ENCODE peak calls at places on chromosomes 3 and 15, in five cellular contexts. One of them, this sample, is unnamed.

GRCh38 chr3:126508539-126508938 is 9.0 kb downstream of the UROC1 start:
- DNase-seq in PC-3: peak
- DNase-seq in cardiac muscle cell: no peak
- DNase-seq in uterus: no peak
- DNase-seq in CD4-positive, alpha-beta T cell: no peak
- DNase-seq in this sample: no peak

GRCh38 chr3:47440131-47440530 is 35.6 kb downstream of the SCAP start:
- DNase-seq in PC-3: peak
- DNase-seq in cardiac muscle cell: peak
- DNase-seq in uterus: no peak
- DNase-seq in CD4-positive, alpha-beta T cell: no peak
- DNase-seq in this sample: no peak

GRCh38 chr3:114428173-114428606 is 134.4 kb downstream of the TIGIT start:
- DNase-seq in PC-3: no peak
- DNase-seq in cardiac muscle cell: no peak
- DNase-seq in uterus: no peak
- DNase-seq in CD4-positive, alpha-beta T cell: no peak
- DNase-seq in this sample: no peak

GRCh38 chr3:108479212-108479611 is 31.2 kb downstream of the MYH15 start:
- DNase-seq in PC-3: no peak
- DNase-seq in cardiac muscle cell: no peak
- DNase-seq in uterus: no peak
- DNase-seq in CD4-positive, alpha-beta T cell: no peak
- DNase-seq in this sample: no peak

GRCh38 chr3:54783611-54784010 is 144.2 kb downstream of the LRTM1 start:
- DNase-seq in PC-3: no peak
- DNase-seq in cardiac muscle cell: no peak
- DNase-seq in uterus: no peak
- DNase-seq in CD4-positive, alpha-beta T cell: no peak
- DNase-seq in this sample: no peak

GRCh38 chr3:134711284-134711683 is 60.5 kb upstream of the KY start:
- DNase-seq in PC-3: peak
- DNase-seq in cardiac muscle cell: no peak
- DNase-seq in uterus: no peak
- DNase-seq in CD4-positive, alpha-beta T cell: no peak
- DNase-seq in this sample: no peak

GRCh38 chr15:100714749-100715342 is 112.5 kb downstream of the ASB7 start:
- DNase-seq in PC-3: no peak
- DNase-seq in cardiac muscle cell: peak
- DNase-seq in uterus: peak
- DNase-seq in CD4-positive, alpha-beta T cell: no peak
- DNase-seq in this sample: no peak

GRCh38 chr3:100209948-100210776 is 50.6 kb upstream of the TBC1D23 start:
- DNase-seq in PC-3: no peak
- DNase-seq in cardiac muscle cell: no peak
- DNase-seq in uterus: no peak
- DNase-seq in CD4-positive, alpha-beta T cell: no peak
- DNase-seq in this sample: no peak

GRCh38 chr3:189403194-189403593 is 228.0 kb upstream of the TP63 start:
- DNase-seq in PC-3: no peak
- DNase-seq in cardiac muscle cell: no peak
- DNase-seq in uterus: no peak
- DNase-seq in CD4-positive, alpha-beta T cell: no peak
- DNase-seq in this sample: no peak

GRCh38 chr15:63539517-63539916 is 35.1 kb downstream of the USP3 start:
- DNase-seq in PC-3: no peak
- DNase-seq in cardiac muscle cell: peak
- DNase-seq in uterus: peak
- DNase-seq in CD4-positive, alpha-beta T cell: no peak
- DNase-seq in this sample: no peak

GRCh38 chr3:2098398-2099027 is at the start of gene CNTN4:
- DNase-seq in PC-3: no peak
- DNase-seq in cardiac muscle cell: peak
- DNase-seq in uterus: peak
- DNase-seq in CD4-positive, alpha-beta T cell: no peak
- DNase-seq in this sample: no peak

GRCh38 chr15:40991355-40991754 is 38.1 kb downstream of the CHAC1 start:
- DNase-seq in PC-3: no peak
- DNase-seq in cardiac muscle cell: no peak
- DNase-seq in uterus: no peak
- DNase-seq in CD4-positive, alpha-beta T cell: no peak
- DNase-seq in this sample: no peak

GRCh38 chr3:11819146-11819545 is 27.5 kb downstream of the TAMM41 start:
- DNase-seq in PC-3: peak
- DNase-seq in cardiac muscle cell: no peak
- DNase-seq in uterus: no peak
- DNase-seq in CD4-positive, alpha-beta T cell: no peak
- DNase-seq in this sample: no peak

GRCh38 chr3:107956991-107957467 is 133.8 kb downstream of the CD47 start:
- DNase-seq in PC-3: no peak
- DNase-seq in cardiac muscle cell: no peak
- DNase-seq in uterus: peak
- DNase-seq in CD4-positive, alpha-beta T cell: no peak
- DNase-seq in this sample: no peak

GRCh38 chr3:35659808-35660207 is 20.5 kb downstream of the ARPP21 start:
- DNase-seq in PC-3: peak
- DNase-seq in cardiac muscle cell: peak
- DNase-seq in uterus: no peak
- DNase-seq in CD4-positive, alpha-beta T cell: no peak
- DNase-seq in this sample: no peak

GRCh38 chr3:164477403-164477802 is 600.9 kb downstream of the SI start:
- DNase-seq in PC-3: no peak
- DNase-seq in cardiac muscle cell: no peak
- DNase-seq in uterus: no peak
- DNase-seq in CD4-positive, alpha-beta T cell: no peak
- DNase-seq in this sample: no peak

GRCh38 chr3:14780927-14781507 is 37.7 kb upstream of the FGD5 start:
- DNase-seq in PC-3: peak
- DNase-seq in cardiac muscle cell: peak
- DNase-seq in uterus: peak
- DNase-seq in CD4-positive, alpha-beta T cell: no peak
- DNase-seq in this sample: no peak

GRCh38 chr3:195732951-195733350 is 12.2 kb downstream of the MUC20 start:
- DNase-seq in PC-3: no peak
- DNase-seq in cardiac muscle cell: no peak
- DNase-seq in uterus: no peak
- DNase-seq in CD4-positive, alpha-beta T cell: no peak
- DNase-seq in this sample: no peak

GRCh38 chr15:32994810-32995424 is 199.6 kb downstream of the FMN1 start:
- DNase-seq in PC-3: peak
- DNase-seq in cardiac muscle cell: peak
- DNase-seq in uterus: no peak
- DNase-seq in CD4-positive, alpha-beta T cell: no peak
- DNase-seq in this sample: peak

GRCh38 chr15:45906230-45906629 is 271.4 kb downstream of the SQOR start:
- DNase-seq in PC-3: no peak
- DNase-seq in cardiac muscle cell: no peak
- DNase-seq in uterus: no peak
- DNase-seq in CD4-positive, alpha-beta T cell: no peak
- DNase-seq in this sample: no peak

GRCh38 chr3:134675726-134676252 is 25.0 kb upstream of the KY start:
- DNase-seq in PC-3: peak
- DNase-seq in cardiac muscle cell: no peak
- DNase-seq in uterus: no peak
- DNase-seq in CD4-positive, alpha-beta T cell: no peak
- DNase-seq in this sample: no peak

GRCh38 chr3:171933441-171933840 is 90.3 kb downstream of the TMEM212 start:
- DNase-seq in PC-3: no peak
- DNase-seq in cardiac muscle cell: no peak
- DNase-seq in uterus: no peak
- DNase-seq in CD4-positive, alpha-beta T cell: no peak
- DNase-seq in this sample: no peak

GRCh38 chr3:193087336-193087735 is 153.7 kb upstream of the PLAAT1 start:
- DNase-seq in PC-3: no peak
- DNase-seq in cardiac muscle cell: no peak
- DNase-seq in uterus: no peak
- DNase-seq in CD4-positive, alpha-beta T cell: no peak
- DNase-seq in this sample: no peak
- H3K27ac ChIP-seq in PC-3: no peak
- H3K27ac ChIP-seq in cardiac muscle cell: no peak
- H3K27ac ChIP-seq in uterus: no peak
- H3K27ac ChIP-seq in CD4-positive, alpha-beta T cell: no peak
- H3K27ac ChIP-seq in this sample: no peak

GRCh38 chr15:42581272-42581730 is 5.9 kb downstream of the STARD9 start:
- DNase-seq in PC-3: peak
- DNase-seq in cardiac muscle cell: peak
- DNase-seq in uterus: peak
- DNase-seq in CD4-positive, alpha-beta T cell: peak
- DNase-seq in this sample: peak
- H3K27ac ChIP-seq in PC-3: no peak
- H3K27ac ChIP-seq in cardiac muscle cell: no peak
- H3K27ac ChIP-seq in uterus: peak
- H3K27ac ChIP-seq in CD4-positive, alpha-beta T cell: peak
- H3K27ac ChIP-seq in this sample: no peak

GRCh38 chr15:58908550-58909309 is 24.7 kb downstream of the SLTM start:
- DNase-seq in PC-3: no peak
- DNase-seq in cardiac muscle cell: no peak
- DNase-seq in uterus: no peak
- DNase-seq in CD4-positive, alpha-beta T cell: no peak
- DNase-seq in this sample: no peak

GRCh38 chr15:58909616-58910015 is 23.9 kb downstream of the SLTM start:
- DNase-seq in PC-3: no peak
- DNase-seq in cardiac muscle cell: no peak
- DNase-seq in uterus: no peak
- DNase-seq in CD4-positive, alpha-beta T cell: no peak
- DNase-seq in this sample: no peak

GRCh38 chr15:58910456-58910855 is 23.0 kb downstream of the SLTM start:
- DNase-seq in PC-3: no peak
- DNase-seq in cardiac muscle cell: no peak
- DNase-seq in uterus: no peak
- DNase-seq in CD4-positive, alpha-beta T cell: no peak
- DNase-seq in this sample: no peak
- H3K27ac ChIP-seq in PC-3: no peak
- H3K27ac ChIP-seq in cardiac muscle cell: no peak
- H3K27ac ChIP-seq in uterus: no peak
- H3K27ac ChIP-seq in CD4-positive, alpha-beta T cell: no peak
- H3K27ac ChIP-seq in this sample: no peak

DNA sequence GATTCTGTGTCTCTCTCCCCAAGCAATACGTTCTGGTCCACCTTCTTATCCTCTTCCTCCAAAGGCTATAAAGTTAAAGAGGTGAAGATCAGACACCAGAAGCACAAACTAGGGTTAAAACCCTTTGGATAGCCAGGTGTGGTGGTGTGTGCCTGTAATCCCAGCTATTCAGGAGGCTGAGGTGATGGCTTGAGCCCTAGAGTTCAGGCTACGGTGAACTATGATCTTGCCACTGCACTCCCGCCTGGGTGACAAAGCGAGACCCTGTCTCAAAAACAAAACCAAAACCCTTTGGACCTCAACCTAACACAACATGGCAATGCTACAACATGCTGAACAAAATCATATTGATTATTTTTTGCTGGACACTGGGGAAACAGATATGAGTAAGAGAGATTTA is 43.2 kb downstream of the MSL2 start:
- DNase-seq in PC-3: no peak
- DNase-seq in cardiac muscle cell: no peak
- DNase-seq in uterus: no peak
- DNase-seq in CD4-positive, alpha-beta T cell: no peak
- DNase-seq in this sample: no peak
- H3K27ac ChIP-seq in PC-3: no peak
- H3K27ac ChIP-seq in cardiac muscle cell: peak
- H3K27ac ChIP-seq in uterus: no peak
- H3K27ac ChIP-seq in CD4-positive, alpha-beta T cell: no peak
- H3K27ac ChIP-seq in this sample: no peak

GRCh38 chr15:99485153-99485947 is 80.4 kb upstream of the MEF2A start:
- DNase-seq in PC-3: no peak
- DNase-seq in cardiac muscle cell: no peak
- DNase-seq in uterus: no peak
- DNase-seq in CD4-positive, alpha-beta T cell: no peak
- DNase-seq in this sample: no peak
- H3K27ac ChIP-seq in PC-3: no peak
- H3K27ac ChIP-seq in cardiac muscle cell: no peak
- H3K27ac ChIP-seq in uterus: peak
- H3K27ac ChIP-seq in CD4-positive, alpha-beta T cell: no peak
- H3K27ac ChIP-seq in this sample: no peak

GRCh38 chr15:43325039-43325438 is 5.3 kb downstream of the LCMT2 start:
- DNase-seq in PC-3: no peak
- DNase-seq in cardiac muscle cell: no peak
- DNase-seq in uterus: no peak
- DNase-seq in CD4-positive, alpha-beta T cell: no peak
- DNase-seq in this sample: no peak

GRCh38 chr15:43329960-43330779 is at the start of gene LCMT2:
- DNase-seq in PC-3: peak
- DNase-seq in cardiac muscle cell: peak
- DNase-seq in uterus: peak
- DNase-seq in CD4-positive, alpha-beta T cell: peak
- DNase-seq in this sample: peak

GRCh38 chr15:43330780-43331086 is 360 bp upstream of the LCMT2 start:
- DNase-seq in PC-3: no peak
- DNase-seq in cardiac muscle cell: no peak
- DNase-seq in uterus: no peak
- DNase-seq in CD4-positive, alpha-beta T cell: no peak
- DNase-seq in this sample: no peak

GRCh38 chr15:43329222-43329959 is 982 bp downstream of the LCMT2 start:
- DNase-seq in PC-3: no peak
- DNase-seq in cardiac muscle cell: no peak
- DNase-seq in uterus: peak
- DNase-seq in CD4-positive, alpha-beta T cell: peak
- DNase-seq in this sample: no peak
- H3K27ac ChIP-seq in PC-3: peak
- H3K27ac ChIP-seq in cardiac muscle cell: peak
- H3K27ac ChIP-seq in uterus: peak
- H3K27ac ChIP-seq in CD4-positive, alpha-beta T cell: peak
- H3K27ac ChIP-seq in this sample: peak

This sample was measured in SJSA1.